ENCODE peak calls at places on chromosomes 2 and 18, in five cellular contexts. H, F, U, J and M are unnamed samples.

GRCh38 chr2:34368304-34368703 is 769.2 kb upstream of the FAM98A start:
- DNase-seq in U (no peak), J (no peak), H (no peak), F (no peak), M (no peak)

GRCh38 chr2:98474979-98475632 is 30.4 kb downstream of the INPP4A start:
- DNase-seq in F (no peak), H (no peak), J (no peak), U (no peak), M (no peak)

GRCh38 chr2:9803023-9803805 is 40.1 kb upstream of the TAF1B start:
- DNase-seq in J (no peak), H (no peak), U (peak), F (no peak), M (no peak)

GRCh38 chr18:79870369-79871025 is 72.8 kb downstream of the KCNG2 start:
- DNase-seq in J (no peak), U (peak), F (no peak), H (no peak), M (no peak)

GRCh38 chr2:27638709-27639108 is 9.9 kb downstream of the GPN1 start:
- DNase-seq in H (no peak), J (no peak), F (no peak), U (peak), M (no peak)

GRCh38 chr2:233197022-233197421 is 54.5 kb upstream of the ATG16L1 start:
- DNase-seq in F (no peak), J (no peak), U (no peak), H (no peak), M (no peak)

GRCh38 chr2:159968282-159968900 is 94.0 kb downstream of the PLA2R1 start:
- DNase-seq in U (peak), J (peak), H (peak), F (no peak), M (peak)

GRCh38 chr2:234735829-234736228 is 216.0 kb upstream of the SH3BP4 start:
- DNase-seq in F (no peak), H (no peak), U (no peak), J (no peak), M (no peak)

GRCh38 chr18:29188760-29189159 is 1011.8 kb upstream of the CDH2 start:
- DNase-seq in J (no peak), U (peak), F (no peak), H (no peak), M (no peak)

GRCh38 chr2:165289069-165289468 is 49.9 kb downstream of the SCN2A start:
- DNase-seq in F (no peak), H (no peak), U (no peak), J (no peak), M (no peak)

GRCh38 chr2:130728007-130728454 is 839 bp upstream of the GPR148 start:
- DNase-seq in J (no peak), U (no peak), H (no peak), F (no peak), M (no peak)

GRCh38 chr18:75375341-75375740 is 52.2 kb downstream of the SMIM21 start:
- DNase-seq in H (no peak), F (no peak), J (no peak), U (no peak), M (no peak)

GRCh38 chr18:55570966-55571365 is 17.0 kb downstream of the TCF4 start:
- DNase-seq in U (no peak), J (no peak), H (no peak), F (no peak), M (no peak)

GRCh38 chr2:148957023-148957422 is 81.5 kb upstream of the LYPD6B start:
- DNase-seq in F (no peak), H (no peak), U (no peak), J (no peak), M (no peak)

GRCh38 chr2:216695401-216695821 is at the start of gene IGFBP5:
- DNase-seq in U (peak), H (no peak), J (peak), F (no peak), M (peak)

GRCh38 chr2:219250044-219250781 is 2.8 kb upstream of the TUBA4B start:
- DNase-seq in H (no peak), J (no peak), F (no peak), U (no peak), M (no peak)

GRCh38 chr2:149857344-149857743 is 269.8 kb upstream of the MMADHC start:
- DNase-seq in F (no peak), J (no peak), H (no peak), U (peak), M (no peak)

GRCh38 chr2:119756837-119757236 is 2.9 kb upstream of the PTPN4 start:
- DNase-seq in H (no peak), F (no peak), J (no peak), U (peak), M (no peak)

GRCh38 chr2:164771897-164772296 is 69.7 kb downstream of the COBLL1 start:
- DNase-seq in U (no peak), J (no peak), F (no peak), H (no peak), M (no peak)

GRCh38 chr18:32072321-32072720 is 19.4 kb upstream of the RNF138 start:
- DNase-seq in J (no peak), H (no peak), U (no peak), F (no peak), M (no peak)

GRCh38 chr2:218513676-218514075 is 54.5 kb downstream of the USP37 start:
- DNase-seq in F (no peak), U (no peak), J (no peak), H (no peak), M (no peak)

GRCh38 chr2:19806591-19806990 is 95.2 kb downstream of the TTC32 start:
- DNase-seq in J (no peak), H (no peak), U (no peak), F (no peak), M (no peak)

GRCh38 chr2:151640087-151640486 is 94.2 kb downstream of the NEB start:
- DNase-seq in F (no peak), U (no peak), J (no peak), H (no peak), M (no peak)

GRCh38 chr18:24530630-24531111 is 70.2 kb downstream of the HRH4 start:
- DNase-seq in J (no peak), F (no peak), H (no peak), U (peak), M (peak)

GRCh38 chr18:34913837-34914755 is 127.1 kb upstream of the MAPRE2 start:
- DNase-seq in J (no peak), H (no peak), F (no peak), U (no peak), M (no peak)